ENCODE peak calls at places on chromosome 11, in five cellular contexts. One of them, this sample, is unnamed.

GRCh38 chr11:57481915-57482781 is 21.8 kb downstream of the RTN4RL2 start:
- DNase-seq in iris pigment epithelial cell: no peak
- DNase-seq in activated T-helper 1 cell treated with anti-CD3 and anti-CD28 coated beads, Interleukin-2, amount 50 U/mL, for 16 hours: no peak
- DNase-seq in amygdala: no peak
- DNase-seq in IMR-90: no peak
- DNase-seq in this sample: no peak

GRCh38 chr11:65646921-65647701 is 9.2 kb downstream of the SIPA1 start:
- DNase-seq in iris pigment epithelial cell: peak; percentile 49
- DNase-seq in amygdala: peak; percentile 37
- DNase-seq in IMR-90: no peak
- DNase-seq in activated T-helper 1 cell treated with anti-CD3 and anti-CD28 coated beads, Interleukin-2, amount 50 U/mL, for 16 hours: no peak
- DNase-seq in this sample: no peak

GRCh38 chr11:75011357-75011756 is 22.6 kb downstream of the NEU3 start:
- DNase-seq in amygdala: no peak
- DNase-seq in iris pigment epithelial cell: no peak
- DNase-seq in activated T-helper 1 cell treated with anti-CD3 and anti-CD28 coated beads, Interleukin-2, amount 50 U/mL, for 16 hours: no peak
- DNase-seq in IMR-90: no peak
- DNase-seq in this sample: no peak

GRCh38 chr11:124551189-124551588 is 7.7 kb upstream of the OR8B12 start:
- DNase-seq in IMR-90: no peak
- DNase-seq in iris pigment epithelial cell: no peak
- DNase-seq in activated T-helper 1 cell treated with anti-CD3 and anti-CD28 coated beads, Interleukin-2, amount 50 U/mL, for 16 hours: no peak
- DNase-seq in amygdala: no peak
- DNase-seq in this sample: no peak

GRCh38 chr11:86737223-86737622 is 63.1 kb upstream of the PRSS23 start:
- DNase-seq in activated T-helper 1 cell treated with anti-CD3 and anti-CD28 coated beads, Interleukin-2, amount 50 U/mL, for 16 hours: no peak
- DNase-seq in amygdala: no peak
- DNase-seq in IMR-90: no peak
- DNase-seq in iris pigment epithelial cell: no peak
- DNase-seq in this sample: no peak

GRCh38 chr11:34067383-34068065 is 16.0 kb downstream of the CAPRIN1 start:
- DNase-seq in activated T-helper 1 cell treated with anti-CD3 and anti-CD28 coated beads, Interleukin-2, amount 50 U/mL, for 16 hours: no peak
- DNase-seq in iris pigment epithelial cell: no peak
- DNase-seq in IMR-90: no peak
- DNase-seq in amygdala: no peak
- DNase-seq in this sample: no peak

GRCh38 chr11:130177782-130178181 is 18.2 kb downstream of the ST14 start:
- DNase-seq in iris pigment epithelial cell: no peak
- DNase-seq in amygdala: no peak
- DNase-seq in activated T-helper 1 cell treated with anti-CD3 and anti-CD28 coated beads, Interleukin-2, amount 50 U/mL, for 16 hours: no peak
- DNase-seq in IMR-90: no peak
- DNase-seq in this sample: no peak

GRCh38 chr11:43694477-43694876 is 13.9 kb downstream of the HSD17B12 start:
- DNase-seq in IMR-90: no peak
- DNase-seq in activated T-helper 1 cell treated with anti-CD3 and anti-CD28 coated beads, Interleukin-2, amount 50 U/mL, for 16 hours: no peak
- DNase-seq in amygdala: no peak
- DNase-seq in iris pigment epithelial cell: no peak
- DNase-seq in this sample: no peak

GRCh38 chr11:46736615-46737014 is 17.6 kb downstream of the F2 start:
- DNase-seq in iris pigment epithelial cell: no peak
- DNase-seq in amygdala: no peak
- DNase-seq in IMR-90: no peak
- DNase-seq in activated T-helper 1 cell treated with anti-CD3 and anti-CD28 coated beads, Interleukin-2, amount 50 U/mL, for 16 hours: no peak
- DNase-seq in this sample: peak; percentile 83

GRCh38 chr11:910589-911030 is at the start of gene CHID1:
- DNase-seq in iris pigment epithelial cell: peak; percentile 88
- DNase-seq in IMR-90: peak; percentile 67
- DNase-seq in activated T-helper 1 cell treated with anti-CD3 and anti-CD28 coated beads, Interleukin-2, amount 50 U/mL, for 16 hours: peak; percentile 60
- DNase-seq in amygdala: no peak
- DNase-seq in this sample: peak; percentile 78

GRCh38 chr11:36774603-36775002 is 176.6 kb upstream of the RAG2 start:
- DNase-seq in activated T-helper 1 cell treated with anti-CD3 and anti-CD28 coated beads, Interleukin-2, amount 50 U/mL, for 16 hours: no peak
- DNase-seq in IMR-90: peak; percentile 17
- DNase-seq in amygdala: no peak
- DNase-seq in iris pigment epithelial cell: peak; percentile 10
- DNase-seq in this sample: peak; percentile 3

GRCh38 chr11:33419956-33420355 is 162.8 kb downstream of the HIPK3 start:
- DNase-seq in amygdala: no peak
- DNase-seq in IMR-90: no peak
- DNase-seq in activated T-helper 1 cell treated with anti-CD3 and anti-CD28 coated beads, Interleukin-2, amount 50 U/mL, for 16 hours: no peak
- DNase-seq in iris pigment epithelial cell: no peak
- DNase-seq in this sample: no peak

GRCh38 chr11:126646701-126647209 is 291.3 kb downstream of the ST3GAL4 start:
- DNase-seq in IMR-90: peak; percentile 44
- DNase-seq in amygdala: no peak
- DNase-seq in activated T-helper 1 cell treated with anti-CD3 and anti-CD28 coated beads, Interleukin-2, amount 50 U/mL, for 16 hours: no peak
- DNase-seq in iris pigment epithelial cell: no peak
- DNase-seq in this sample: no peak

GRCh38 chr11:88431675-88432341 is 94.3 kb upstream of the CTSC start:
- DNase-seq in activated T-helper 1 cell treated with anti-CD3 and anti-CD28 coated beads, Interleukin-2, amount 50 U/mL, for 16 hours: no peak
- DNase-seq in iris pigment epithelial cell: no peak
- DNase-seq in IMR-90: no peak
- DNase-seq in amygdala: no peak
- DNase-seq in this sample: no peak

GRCh38 chr11:69770525-69770924 is 4.6 kb downstream of the FGF4 start:
- DNase-seq in iris pigment epithelial cell: no peak
- DNase-seq in amygdala: no peak
- DNase-seq in activated T-helper 1 cell treated with anti-CD3 and anti-CD28 coated beads, Interleukin-2, amount 50 U/mL, for 16 hours: no peak
- DNase-seq in IMR-90: no peak
- DNase-seq in this sample: no peak